ENCODE peak calls at places on chromosomes 6 and 20, in nine cellular contexts. One of them, this sample, is unnamed. For H3K4me1, the result is how much of the 10 kb centered on the place peaks cover.

GRCh38 chr6:3504938-3505735 is 48.3 kb upstream of the SLC22A23 start:
- DNase-seq in endodermal cell: no peak
- DNase-seq in heart left ventricle: no peak
- DNase-seq in lower lobe of right lung: no peak
- DNase-seq in cardiac muscle cell: no peak
- DNase-seq in adrenal gland: no peak
- DNase-seq in body of pancreas: no peak
- DNase-seq in heart right ventricle: no peak
- DNase-seq in esophagus squamous epithelium: no peak
- DNase-seq in this sample: no peak

GRCh38 chr6:42404494-42404893 is 47.2 kb downstream of the TRERF1 start:
- DNase-seq in endodermal cell: peak
- DNase-seq in heart left ventricle: no peak
- DNase-seq in lower lobe of right lung: no peak
- DNase-seq in cardiac muscle cell: peak
- DNase-seq in adrenal gland: no peak
- DNase-seq in body of pancreas: no peak
- DNase-seq in heart right ventricle: no peak
- DNase-seq in esophagus squamous epithelium: no peak
- DNase-seq in this sample: no peak

GRCh38 chr6:36577298-36577697 is 16.9 kb upstream of the SRSF3 start:
- DNase-seq in endodermal cell: no peak
- DNase-seq in heart left ventricle: no peak
- DNase-seq in lower lobe of right lung: no peak
- DNase-seq in cardiac muscle cell: peak
- DNase-seq in adrenal gland: no peak
- DNase-seq in body of pancreas: peak
- DNase-seq in heart right ventricle: no peak
- DNase-seq in esophagus squamous epithelium: no peak
- DNase-seq in this sample: no peak

GRCh38 chr6:84651583-84651982 is 112.8 kb downstream of the TBX18 start:
- DNase-seq in endodermal cell: no peak
- DNase-seq in heart left ventricle: no peak
- DNase-seq in lower lobe of right lung: no peak
- DNase-seq in cardiac muscle cell: no peak
- DNase-seq in adrenal gland: no peak
- DNase-seq in body of pancreas: no peak
- DNase-seq in heart right ventricle: no peak
- DNase-seq in esophagus squamous epithelium: no peak
- DNase-seq in this sample: no peak

GRCh38 chr20:44728835-44729342 is 13.7 kb downstream of the CCN5 start:
- DNase-seq in endodermal cell: peak
- DNase-seq in heart left ventricle: peak
- DNase-seq in lower lobe of right lung: peak
- DNase-seq in cardiac muscle cell: peak
- DNase-seq in adrenal gland: peak
- DNase-seq in body of pancreas: peak
- DNase-seq in heart right ventricle: peak
- DNase-seq in esophagus squamous epithelium: no peak
- DNase-seq in this sample: peak

GRCh38 chr6:146311079-146311478 is 232.6 kb upstream of the RAB32 start:
- DNase-seq in endodermal cell: no peak
- DNase-seq in heart left ventricle: no peak
- DNase-seq in lower lobe of right lung: no peak
- DNase-seq in cardiac muscle cell: no peak
- DNase-seq in adrenal gland: no peak
- DNase-seq in body of pancreas: no peak
- DNase-seq in heart right ventricle: no peak
- DNase-seq in esophagus squamous epithelium: no peak
- DNase-seq in this sample: no peak

GRCh38 chr20:25178563-25179438 is 16.7 kb upstream of the ENTPD6 start:
- DNase-seq in endodermal cell: peak
- DNase-seq in heart left ventricle: no peak
- DNase-seq in lower lobe of right lung: peak
- DNase-seq in cardiac muscle cell: peak
- DNase-seq in adrenal gland: peak
- DNase-seq in body of pancreas: peak
- DNase-seq in heart right ventricle: no peak
- DNase-seq in esophagus squamous epithelium: no peak
- DNase-seq in this sample: peak

GRCh38 chr6:52286798-52287432 is 2.4 kb upstream of the MCM3 start:
- DNase-seq in endodermal cell: peak
- DNase-seq in heart left ventricle: peak
- DNase-seq in lower lobe of right lung: peak
- DNase-seq in cardiac muscle cell: peak
- DNase-seq in adrenal gland: peak
- DNase-seq in body of pancreas: peak
- DNase-seq in heart right ventricle: peak
- DNase-seq in esophagus squamous epithelium: no peak
- DNase-seq in this sample: peak

GRCh38 chr20:32203556-32204484 is 3.7 kb downstream of the PLAGL2 start:
- DNase-seq in endodermal cell: no peak
- DNase-seq in heart left ventricle: no peak
- DNase-seq in lower lobe of right lung: no peak
- DNase-seq in cardiac muscle cell: peak
- DNase-seq in adrenal gland: no peak
- DNase-seq in body of pancreas: peak
- DNase-seq in heart right ventricle: no peak
- DNase-seq in esophagus squamous epithelium: no peak
- DNase-seq in this sample: no peak

GRCh38 chr20:45358282-45359068 is 4.5 kb upstream of the SYS1 start:
- DNase-seq in endodermal cell: peak
- DNase-seq in heart left ventricle: peak
- DNase-seq in lower lobe of right lung: peak
- DNase-seq in cardiac muscle cell: peak
- DNase-seq in adrenal gland: peak
- DNase-seq in body of pancreas: peak
- DNase-seq in heart right ventricle: peak
- DNase-seq in esophagus squamous epithelium: no peak
- DNase-seq in this sample: peak

GRCh38 chr20:53800883-53801604 is 207.4 kb upstream of the ZNF217 start:
- DNase-seq in endodermal cell: peak
- DNase-seq in heart left ventricle: no peak
- DNase-seq in lower lobe of right lung: no peak
- DNase-seq in cardiac muscle cell: peak
- DNase-seq in adrenal gland: no peak
- DNase-seq in body of pancreas: peak
- DNase-seq in heart right ventricle: no peak
- DNase-seq in esophagus squamous epithelium: no peak
- DNase-seq in this sample: no peak

GRCh38 chr20:53801609-53802370 is 208.2 kb upstream of the ZNF217 start:
- DNase-seq in endodermal cell: no peak
- DNase-seq in heart left ventricle: no peak
- DNase-seq in lower lobe of right lung: no peak
- DNase-seq in cardiac muscle cell: no peak
- DNase-seq in adrenal gland: no peak
- DNase-seq in body of pancreas: no peak
- DNase-seq in heart right ventricle: no peak
- DNase-seq in esophagus squamous epithelium: no peak
- DNase-seq in this sample: no peak

GRCh38 chr20:53803492-53804155 is 210.0 kb upstream of the ZNF217 start:
- DNase-seq in endodermal cell: no peak
- DNase-seq in heart left ventricle: no peak
- DNase-seq in lower lobe of right lung: no peak
- DNase-seq in cardiac muscle cell: no peak
- DNase-seq in adrenal gland: no peak
- DNase-seq in body of pancreas: no peak
- DNase-seq in heart right ventricle: no peak
- DNase-seq in esophagus squamous epithelium: no peak
- DNase-seq in this sample: no peak

GRCh38 chr20:53797085-53797484 is 203.4 kb upstream of the ZNF217 start:
- DNase-seq in endodermal cell: no peak
- DNase-seq in heart left ventricle: no peak
- DNase-seq in lower lobe of right lung: no peak
- DNase-seq in cardiac muscle cell: no peak
- DNase-seq in adrenal gland: no peak
- DNase-seq in body of pancreas: no peak
- DNase-seq in heart right ventricle: no peak
- DNase-seq in esophagus squamous epithelium: no peak
- DNase-seq in this sample: no peak

GRCh38 chr20:53800418-53800817 is 206.8 kb upstream of the ZNF217 start:
- DNase-seq in endodermal cell: no peak
- DNase-seq in heart left ventricle: no peak
- DNase-seq in lower lobe of right lung: no peak
- DNase-seq in cardiac muscle cell: no peak
- DNase-seq in adrenal gland: no peak
- DNase-seq in body of pancreas: no peak
- DNase-seq in heart right ventricle: no peak
- DNase-seq in esophagus squamous epithelium: no peak
- DNase-seq in this sample: no peak
- TF ChIP-seq CTCF in endodermal cell: no peak
- TF ChIP-seq CTCF in heart left ventricle: no peak
- TF ChIP-seq CTCF in lower lobe of right lung: no peak
- TF ChIP-seq CTCF in cardiac muscle cell: no peak
- TF ChIP-seq CTCF in adrenal gland: no peak
- TF ChIP-seq CTCF in body of pancreas: no peak
- TF ChIP-seq CTCF in heart right ventricle: no peak
- TF ChIP-seq CTCF in esophagus squamous epithelium: no peak
- TF ChIP-seq CTCF in this sample: no peak

GRCh38 chr6:158480989-158481388 is 78.9 kb upstream of the TMEM181 start:
- DNase-seq in endodermal cell: no peak
- DNase-seq in heart left ventricle: no peak
- DNase-seq in lower lobe of right lung: no peak
- DNase-seq in cardiac muscle cell: no peak
- DNase-seq in adrenal gland: no peak
- DNase-seq in body of pancreas: no peak
- DNase-seq in heart right ventricle: no peak
- DNase-seq in esophagus squamous epithelium: no peak
- DNase-seq in this sample: no peak
- H3K4me1 ChIP-seq in endodermal cell: under half
- H3K4me1 ChIP-seq in heart left ventricle: under half
- H3K4me1 ChIP-seq in lower lobe of right lung: under half
- H3K4me1 ChIP-seq in cardiac muscle cell: under half
- H3K4me1 ChIP-seq in adrenal gland: under half
- H3K4me1 ChIP-seq in body of pancreas: under half
- H3K4me1 ChIP-seq in heart right ventricle: under half
- H3K4me1 ChIP-seq in esophagus squamous epithelium: under half
- H3K4me1 ChIP-seq in this sample: under half

GRCh38 chr6:32623693-32624092 is 13.5 kb upstream of the HLA-DQA1 start:
- DNase-seq in endodermal cell: no peak
- DNase-seq in heart left ventricle: no peak
- DNase-seq in lower lobe of right lung: no peak
- DNase-seq in cardiac muscle cell: no peak
- DNase-seq in adrenal gland: no peak
- DNase-seq in body of pancreas: no peak
- DNase-seq in heart right ventricle: no peak
- DNase-seq in esophagus squamous epithelium: no peak
- DNase-seq in this sample: no peak

GRCh38 chr6:32621372-32621771 is 15.8 kb upstream of the HLA-DQA1 start:
- DNase-seq in endodermal cell: no peak
- DNase-seq in heart left ventricle: no peak
- DNase-seq in lower lobe of right lung: no peak
- DNase-seq in cardiac muscle cell: no peak
- DNase-seq in adrenal gland: no peak
- DNase-seq in body of pancreas: no peak
- DNase-seq in heart right ventricle: no peak
- DNase-seq in esophagus squamous epithelium: no peak
- DNase-seq in this sample: no peak

GRCh38 chr6:32624565-32624964 is 12.6 kb upstream of the HLA-DQA1 start:
- DNase-seq in endodermal cell: no peak
- DNase-seq in heart left ventricle: no peak
- DNase-seq in lower lobe of right lung: no peak
- DNase-seq in cardiac muscle cell: no peak
- DNase-seq in adrenal gland: no peak
- DNase-seq in body of pancreas: no peak
- DNase-seq in heart right ventricle: no peak
- DNase-seq in esophagus squamous epithelium: no peak
- DNase-seq in this sample: no peak

GRCh38 chr6:32625137-32625536 is 12.1 kb upstream of the HLA-DQA1 start:
- DNase-seq in endodermal cell: no peak
- DNase-seq in heart left ventricle: no peak
- DNase-seq in lower lobe of right lung: no peak
- DNase-seq in cardiac muscle cell: no peak
- DNase-seq in adrenal gland: no peak
- DNase-seq in body of pancreas: no peak
- DNase-seq in heart right ventricle: no peak
- DNase-seq in esophagus squamous epithelium: no peak
- DNase-seq in this sample: no peak

DNA sequence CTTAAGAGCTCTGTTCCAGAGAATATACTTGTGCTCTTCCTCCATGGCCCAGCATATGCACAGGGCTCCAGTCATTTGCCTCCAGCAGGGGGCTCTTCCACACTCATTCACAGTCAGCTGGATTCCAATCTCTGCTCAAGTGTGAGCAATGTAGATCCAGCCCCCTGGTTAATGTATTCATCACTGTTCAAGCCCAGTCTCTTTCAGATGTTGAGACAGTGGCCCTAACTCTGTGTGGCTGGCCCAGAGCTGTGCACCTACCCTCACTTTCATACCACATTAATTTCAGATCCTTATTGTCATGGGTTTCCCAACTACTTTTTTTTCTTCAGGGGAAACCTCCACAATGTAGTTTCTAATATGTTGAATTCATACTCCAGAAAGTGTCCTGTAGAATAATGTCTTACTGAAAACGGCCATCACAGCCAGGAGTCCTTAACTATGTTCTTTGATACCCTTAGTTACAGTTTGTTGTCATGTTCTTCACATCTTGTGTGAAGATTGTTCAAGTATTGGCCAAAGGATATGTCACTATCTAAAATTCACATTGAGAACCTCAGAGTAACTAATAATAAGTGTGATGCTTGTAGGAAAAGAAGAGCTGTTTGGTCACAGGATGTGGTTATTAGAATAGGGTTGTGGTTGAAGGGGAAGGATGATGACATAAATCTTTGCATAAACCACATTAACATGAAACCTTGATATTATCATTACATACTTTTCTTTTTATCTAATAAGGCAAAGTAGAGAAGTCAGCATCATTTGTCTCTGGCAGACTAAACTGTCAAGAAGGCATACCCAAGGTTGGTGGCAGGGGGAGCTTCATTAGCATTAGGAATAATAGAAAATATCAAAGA is 14.4 kb upstream of the HLA-DQA1 start:
- DNase-seq in endodermal cell: peak
- DNase-seq in heart left ventricle: no peak
- DNase-seq in lower lobe of right lung: peak
- DNase-seq in cardiac muscle cell: peak
- DNase-seq in adrenal gland: no peak
- DNase-seq in body of pancreas: peak
- DNase-seq in heart right ventricle: peak
- DNase-seq in esophagus squamous epithelium: no peak
- DNase-seq in this sample: no peak
- H3K4me3 ChIP-seq in endodermal cell: no peak
- H3K4me3 ChIP-seq in heart left ventricle: no peak
- H3K4me3 ChIP-seq in lower lobe of right lung: no peak
- H3K4me3 ChIP-seq in cardiac muscle cell: no peak
- H3K4me3 ChIP-seq in adrenal gland: no peak
- H3K4me3 ChIP-seq in body of pancreas: no peak
- H3K4me3 ChIP-seq in heart right ventricle: no peak
- H3K4me3 ChIP-seq in esophagus squamous epithelium: no peak
- H3K4me3 ChIP-seq in this sample: no peak

GRCh38 chr6:70547313-70547712 is 19.4 kb upstream of the SDHAF4 start:
- DNase-seq in endodermal cell: no peak
- DNase-seq in heart left ventricle: no peak
- DNase-seq in lower lobe of right lung: no peak
- DNase-seq in cardiac muscle cell: peak
- DNase-seq in adrenal gland: no peak
- DNase-seq in body of pancreas: no peak
- DNase-seq in heart right ventricle: no peak
- DNase-seq in esophagus squamous epithelium: no peak
- DNase-seq in this sample: no peak
- TF ChIP-seq CTCF in endodermal cell: peak
- TF ChIP-seq CTCF in heart left ventricle: peak
- TF ChIP-seq CTCF in lower lobe of right lung: peak
- TF ChIP-seq CTCF in cardiac muscle cell: peak
- TF ChIP-seq CTCF in adrenal gland: peak
- TF ChIP-seq CTCF in body of pancreas: peak
- TF ChIP-seq CTCF in heart right ventricle: peak
- TF ChIP-seq CTCF in esophagus squamous epithelium: peak
- TF ChIP-seq CTCF in this sample: peak

This sample was measured in upper lobe of right lung.